ENCODE peak calls at places on chromosomes 1 and 21, in ten cellular contexts. X is cardiac muscle cell; L is CD4-positive, alpha-beta T cell; J is astrocyte; G is ovary; S is pancreas; Z is fibroblast of lung; Y is psoas muscle; T is epithelial cell of esophagus; D is K562. U is an unnamed sample.

GRCh38 chr1:219467524-219467923 is 145.4 kb downstream of the ZC3H11B start:
- DNase-seq in D (no peak), Y (no peak), J (peak), L (no peak), Z (peak), S (no peak), G (no peak), X (no peak), T (no peak), U (no peak)

GRCh38 chr1:24191860-24192259 is 4.8 kb upstream of the IFNLR1 start:
- DNase-seq in T (peak), L (no peak), D (no peak), J (peak), X (no peak), Z (peak), S (no peak), Y (no peak), G (no peak), U (no peak)

GRCh38 chr1:219174672-219175564 is 1.2 kb downstream of the LYPLAL1 start:
- DNase-seq in D (peak), S (peak), Z (peak), L (no peak), T (peak), X (peak), J (peak), G (no peak), Y (no peak), U (peak)

GRCh38 chr1:9201421-9202239 is 32.9 kb upstream of the H6PD start:
- DNase-seq in J (peak), X (no peak), S (no peak), T (peak), G (peak), L (no peak), D (no peak), Y (peak), Z (peak), U (peak)

GRCh38 chr1:168257397-168257796 is 23.3 kb upstream of the TBX19 start:
- DNase-seq in X (no peak), G (no peak), J (no peak), Z (no peak), D (no peak), T (no peak), L (no peak), Y (no peak), S (no peak), U (no peak)

GRCh38 chr1:215557504-215557903 is 9.6 kb upstream of the KCTD3 start:
- DNase-seq in Y (no peak), G (no peak), J (no peak), X (no peak), S (no peak), T (no peak), L (no peak), Z (no peak), D (no peak), U (no peak)

GRCh38 chr21:31088196-31088751 is 50.0 kb upstream of the KRTAP19-8 start:
- DNase-seq in G (no peak), L (no peak), X (no peak), T (no peak), J (no peak), S (no peak), D (no peak), Y (no peak), Z (no peak), U (no peak)

GRCh38 chr1:236858203-236858602 is 63.1 kb downstream of the MTR start:
- DNase-seq in J (no peak), X (no peak), L (no peak), G (no peak), D (no peak), Y (no peak), T (no peak), Z (no peak), S (no peak), U (no peak)

GRCh38 chr1:88983791-88984552 is 8.5 kb downstream of the KYAT3 start:
- DNase-seq in J (peak), T (peak), X (peak), G (no peak), Y (no peak), D (peak), Z (peak), L (no peak), S (no peak), U (no peak)

GRCh38 chr1:68383092-68383491 is 66.7 kb downstream of the RPE65 start:
- DNase-seq in L (no peak), X (no peak), T (no peak), Y (no peak), D (no peak), Z (no peak), G (no peak), J (no peak), S (no peak), U (peak)

GRCh38 chr1:205972491-205973168 is 29.4 kb upstream of the SLC26A9 start:
- DNase-seq in G (no peak), L (no peak), J (peak), T (no peak), Z (peak), D (no peak), Y (no peak), S (no peak), X (peak), U (no peak)

GRCh38 chr1:206080421-206080820 is 27.4 kb downstream of the RHEX start:
- DNase-seq in Y (no peak), D (no peak), S (no peak), J (no peak), T (no peak), L (no peak), X (no peak), Z (no peak), G (no peak), U (no peak)

GRCh38 chr1:9843576-9843945 is 19.8 kb upstream of the CLSTN1 start:
- DNase-seq in Z (no peak), Y (no peak), D (no peak), G (no peak), S (no peak), X (no peak), L (no peak), T (peak), J (no peak), U (no peak)

GRCh38 chr1:20685099-20685662 is 24.0 kb upstream of the DDOST start:
- DNase-seq in S (no peak), J (no peak), X (no peak), L (no peak), Z (no peak), Y (peak), T (no peak), D (no peak), G (no peak), U (no peak)

GRCh38 chr1:198465201-198466144 is 75.0 kb downstream of the ATP6V1G3 start:
- DNase-seq in L (no peak), J (peak), S (no peak), Y (no peak), D (no peak), G (no peak), Z (peak), T (peak), X (peak), U (no peak)

GRCh38 chr1:212562771-212563170 is 45.8 kb upstream of the ATF3 start:
- DNase-seq in Y (no peak), G (no peak), Z (no peak), D (no peak), T (no peak), L (no peak), S (no peak), J (no peak), X (no peak), U (no peak)

GRCh38 chr1:231839999-231840398 is 213.4 kb downstream of the DISC1 start:
- DNase-seq in J (no peak), Y (no peak), Z (no peak), X (no peak), L (no peak), G (no peak), S (no peak), T (no peak), D (no peak), U (no peak)

GRCh38 chr1:231850786-231851185 is 224.2 kb downstream of the DISC1 start:
- DNase-seq in S (no peak), D (no peak), J (no peak), T (no peak), G (no peak), L (no peak), Y (no peak), Z (no peak), X (peak), U (no peak)

GRCh38 chr1:231841616-231842344 is 215.2 kb downstream of the DISC1 start:
- DNase-seq in X (no peak), L (no peak), Y (no peak), S (no peak), T (peak), J (peak), D (no peak), G (no peak), Z (peak), U (no peak)

GRCh38 chr1:231847612-231848390 is 221.2 kb downstream of the DISC1 start:
- DNase-seq in J (no peak), T (no peak), D (no peak), Y (no peak), L (no peak), Z (no peak), X (peak), S (no peak), G (no peak), U (no peak)

DNA sequence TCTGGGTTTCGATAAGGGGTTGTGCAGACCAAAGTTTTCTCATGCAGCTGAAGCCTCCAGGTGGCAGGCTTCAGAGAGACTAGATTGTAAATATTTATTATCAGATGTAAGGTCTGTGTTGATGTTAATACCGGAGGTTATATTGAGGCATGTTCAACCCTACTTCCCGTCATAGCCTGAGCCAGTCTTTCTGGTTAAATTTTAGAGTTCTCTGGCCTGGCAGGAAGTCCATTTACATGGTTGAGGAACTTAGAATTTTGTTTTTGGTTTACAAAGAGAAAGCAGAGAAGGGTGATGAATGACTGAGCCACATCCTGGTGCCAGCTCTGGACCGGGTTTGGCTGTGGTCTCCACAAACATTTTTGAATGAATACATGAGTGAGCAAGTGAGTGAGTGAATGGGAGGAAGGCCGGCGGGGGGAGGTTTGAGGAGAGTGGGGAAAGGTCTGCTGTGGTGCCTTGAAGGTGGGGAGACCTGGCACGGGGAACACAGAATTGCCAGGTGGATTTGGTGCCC is 218.5 kb downstream of the DISC1 start:
- DNase-seq in D (no peak), G (no peak), L (no peak), J (peak), T (no peak), S (no peak), X (no peak), Y (no peak), Z (peak), U (no peak)
- TF ChIP-seq CTCF in D (no peak), G (no peak), L (no peak), J (no peak), T (peak), S (no peak), X (no peak), Y (no peak), Z (no peak), U (no peak)

GRCh38 chr1:231421971-231422797 is at the start of gene EGLN1:
- DNase-seq in L (peak), Y (peak), G (peak), S (peak), J (peak), D (peak), X (peak), Z (peak), T (peak), U (peak)
- TF ChIP-seq CTCF in L (peak), Y (no peak), G (no peak), S (peak), J (no peak), D (peak), X (peak), Z (peak), T (no peak), U (peak)

DNA sequence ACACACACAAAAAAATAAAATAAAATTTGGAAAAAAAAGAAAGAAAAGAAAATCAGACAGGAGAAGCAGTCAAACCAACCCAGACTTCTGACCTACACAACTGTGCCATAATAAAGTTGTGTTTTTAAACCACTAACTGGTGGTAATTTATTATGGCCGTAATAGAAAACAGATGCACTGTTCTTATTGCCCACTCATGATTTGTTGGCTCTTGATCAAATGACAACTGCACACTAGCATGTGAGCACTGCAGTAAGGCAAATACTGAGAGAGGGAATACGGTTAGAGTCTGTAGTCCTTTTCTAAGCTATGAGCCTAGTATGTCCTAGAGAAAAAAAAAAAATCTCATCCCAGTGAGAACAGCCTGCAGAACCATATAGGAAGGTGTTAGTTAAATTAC is 61.2 kb upstream of the TNR start:
- DNase-seq in T (no peak), Y (no peak), G (no peak), X (no peak), S (no peak), J (no peak), Z (no peak), D (no peak), L (no peak), U (no peak)
- TF ChIP-seq CTCF in T (no peak), Y (no peak), G (no peak), X (no peak), S (no peak), J (no peak), Z (no peak), D (no peak), L (no peak), U (no peak)

DNA sequence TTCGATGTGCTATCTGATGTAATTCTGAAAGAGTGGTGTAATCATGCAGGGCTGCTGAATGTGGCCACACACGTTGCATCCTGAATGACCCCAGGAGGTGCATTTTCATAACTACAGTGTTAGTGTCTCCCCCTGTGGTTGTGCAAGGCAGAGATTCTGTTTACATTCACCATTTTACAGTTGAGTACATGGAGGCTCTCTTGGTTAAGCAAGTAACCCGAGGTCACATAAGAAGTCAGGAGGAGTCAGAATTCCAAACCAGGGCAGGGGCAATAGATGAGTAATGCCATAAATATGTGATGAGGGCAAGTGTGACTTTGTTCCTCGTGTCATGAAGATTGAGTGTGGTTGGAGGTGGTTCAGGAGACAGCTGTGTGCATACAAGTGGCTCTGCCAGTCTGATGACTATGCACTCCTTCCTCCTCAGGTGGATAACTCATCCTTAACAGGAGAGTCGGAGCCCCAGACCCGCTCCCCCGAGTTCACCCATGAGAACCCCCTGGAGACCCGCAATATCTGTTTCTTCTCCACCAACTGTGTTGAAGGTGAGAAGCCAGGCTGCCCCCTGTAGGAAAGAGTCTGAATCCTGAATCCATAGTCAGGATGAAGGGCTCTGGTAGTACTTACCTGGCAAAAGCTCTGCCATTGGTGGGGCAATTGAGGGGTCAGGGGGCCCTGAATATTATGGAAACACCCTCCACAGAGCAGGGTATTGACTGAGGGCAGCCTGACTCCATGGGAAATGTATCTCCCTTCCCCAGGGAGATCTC is 9.3 kb downstream of the ATP1A2 start:
- DNase-seq in D (no peak), Y (no peak), J (peak), T (peak), G (no peak), X (no peak), S (peak), Z (peak), L (no peak), U (no peak)
- TF ChIP-seq CTCF in D (peak), Y (no peak), J (peak), T (peak), G (no peak), X (no peak), S (no peak), Z (peak), L (no peak), U (peak)

GRCh38 chr1:15847100-15847892 is at the start of gene SPEN:
- DNase-seq in S (peak), Z (peak), Y (peak), D (peak), G (peak), L (peak), T (peak), J (peak), X (peak), U (peak)
- TF ChIP-seq CTCF in S (no peak), Z (no peak), Y (no peak), D (peak), G (peak), L (no peak), T (no peak), J (no peak), X (no peak), U (no peak)

GRCh38 chr1:226722901-226723639 is 16.0 kb downstream of the ITPKB start:
- DNase-seq in D (no peak), J (no peak), S (no peak), T (no peak), Z (no peak), Y (no peak), G (no peak), L (no peak), X (no peak), U (no peak)

GRCh38 chr1:226722240-226722900 is 16.7 kb downstream of the ITPKB start:
- DNase-seq in J (no peak), D (no peak), G (no peak), Z (no peak), T (no peak), S (no peak), X (no peak), L (no peak), Y (no peak), U (no peak)

GRCh38 chr1:226717256-226717909 is 21.7 kb downstream of the ITPKB start:
- DNase-seq in G (no peak), Y (no peak), S (no peak), J (no peak), D (no peak), X (no peak), L (no peak), Z (peak), T (no peak), U (no peak)

GRCh38 chr1:226716577-226716976 is 22.5 kb downstream of the ITPKB start:
- DNase-seq in J (no peak), L (no peak), G (no peak), D (no peak), T (no peak), Y (no peak), X (no peak), S (no peak), Z (no peak), U (no peak)

DNA sequence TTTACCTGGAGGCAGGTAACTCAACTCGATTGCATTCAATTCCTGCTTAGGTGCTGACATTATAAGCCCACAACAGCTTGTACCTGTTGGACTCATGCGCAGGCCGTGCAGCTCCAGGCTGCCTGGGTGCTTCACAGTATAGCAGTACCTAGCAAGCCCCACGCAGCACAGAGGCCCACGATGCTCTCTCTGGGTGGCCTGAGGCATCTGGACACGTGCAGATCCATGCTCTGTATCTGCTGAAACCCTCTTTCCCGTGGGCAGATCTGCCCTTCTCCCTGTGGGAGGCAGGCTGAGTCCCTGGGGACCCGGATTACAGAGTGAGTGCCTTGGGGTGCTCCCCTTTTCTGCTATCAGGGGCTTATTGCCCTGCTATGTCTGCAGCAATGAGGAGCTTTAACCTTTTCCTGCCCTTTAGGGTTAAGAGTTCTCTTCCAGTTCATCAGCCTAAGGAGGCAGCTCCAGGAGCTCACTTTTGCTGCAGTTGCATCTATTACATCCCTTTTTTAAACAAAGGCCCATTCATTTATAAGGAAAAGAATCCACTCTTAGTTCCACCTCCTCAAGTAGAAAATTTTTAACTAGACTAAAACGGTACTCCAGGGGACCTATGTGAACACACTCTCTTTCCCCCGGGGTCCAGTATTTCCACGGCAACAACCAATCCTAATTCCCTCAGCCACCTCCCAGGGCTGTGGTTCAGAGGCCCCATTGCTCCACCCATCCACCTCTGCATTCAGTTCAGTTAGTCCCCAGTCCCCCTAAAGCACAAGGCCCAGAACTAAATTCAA is 19.3 kb downstream of the ITPKB start:
- DNase-seq in Y (no peak), G (no peak), D (no peak), Z (no peak), X (no peak), T (no peak), S (no peak), L (no peak), J (no peak), U (no peak)
- TF ChIP-seq CTCF in Y (no peak), G (no peak), D (no peak), Z (no peak), X (no peak), T (no peak), S (no peak), L (no peak), J (no peak), U (no peak)